ENCODE peak calls at places on chromosomes 16 and 17, in five cellular contexts. J, I, Y, C and N are unnamed samples.
A peak's percentile ranks its signal among the peaks of the same experiment; 100 is the strongest.

GRCh38 chr16:81511371-81511770 is 66.8 kb downstream of the CMIP start:
- DNase-seq in J (peak; percentile 37), I (peak; percentile 83), Y (no peak), C (no peak), N (no peak)

GRCh38 chr16:11964761-11965539 is at the start of gene TNFRSF17:
- DNase-seq in J (peak; percentile 21), I (no peak), Y (no peak), C (no peak), N (no peak)

GRCh38 chr16:1174477-1175357 is 21.8 kb downstream of the CACNA1H start:
- DNase-seq in J (peak; percentile 11), I (no peak), Y (no peak), C (no peak), N (no peak)

GRCh38 chr16:10112021-10112420 is 70.2 kb downstream of the GRIN2A start:
- DNase-seq in J (no peak), I (no peak), Y (no peak), C (no peak), N (no peak)

GRCh38 chr17:81868674-81869220 is 2.4 kb downstream of the ARHGDIA start:
- DNase-seq in J (peak; percentile 89), I (no peak), Y (no peak), C (no peak), N (peak; percentile 33)

GRCh38 chr17:71993363-71993762 is 127.5 kb upstream of the SOX9 start:
- DNase-seq in J (no peak), I (no peak), Y (no peak), C (no peak), N (no peak)

GRCh38 chr16:83118365-83118764 is 491.6 kb downstream of the CDH13 start:
- DNase-seq in J (peak; percentile 44), I (no peak), Y (no peak), C (no peak), N (no peak)

GRCh38 chr17:65154770-65155589 is 17.8 kb downstream of the RGS9 start:
- DNase-seq in J (peak; percentile 58), I (peak; percentile 38), Y (no peak), C (no peak), N (peak; percentile 92)

GRCh38 chr16:88785106-88785924 is at the start of gene PIEZO1:
- DNase-seq in J (no peak), I (no peak), Y (peak; percentile 89), C (peak; percentile 73), N (peak; percentile 41)

GRCh38 chr17:66889480-66890230 is 54.7 kb downstream of the CACNG5 start:
- DNase-seq in J (no peak), I (no peak), Y (no peak), C (no peak), N (no peak)

GRCh38 chr17:77572065-77572601 is 386.4 kb upstream of the TNRC6C start:
- DNase-seq in J (no peak), I (no peak), Y (peak; percentile 37), C (no peak), N (no peak)

GRCh38 chr17:77645441-77646430 is 312.8 kb upstream of the TNRC6C start:
- DNase-seq in J (no peak), I (no peak), Y (no peak), C (peak; percentile 41), N (no peak)

GRCh38 chr16:53052519-53053501 is at the start of gene CHD9NB:
- DNase-seq in J (peak; percentile 89), I (peak; percentile 86), Y (no peak), C (no peak), N (peak; percentile 54)